ENCODE peak calls at places on chromosomes 6 and 20, in eight cellular contexts. N, A, Y, K, E, I, P and Q are unnamed samples.

GRCh38 chr6:27761391-27761790 is 150.8 kb downstream of the OR2B2 start:
- DNase-seq in N (peak), A (no peak), Y (no peak), K (no peak), E (no peak), I (no peak), P (no peak), Q (no peak)

GRCh38 chr20:43767686-43768474 is 41.1 kb upstream of the GTSF1L start:
- DNase-seq in N (peak), A (no peak), Y (no peak), K (no peak), E (no peak), I (no peak), P (no peak), Q (peak)

GRCh38 chr20:3082306-3082951 is 2.1 kb downstream of the AVP start:
- DNase-seq in N (no peak), A (no peak), Y (no peak), K (no peak), E (no peak), I (no peak), P (no peak), Q (no peak)

GRCh38 chr6:95866732-95867131 is 149.0 kb upstream of the FUT9 start:
- DNase-seq in N (peak), A (no peak), Y (peak), K (no peak), E (no peak), I (peak), P (no peak), Q (peak)

GRCh38 chr6:32095338-32096086 is 13.6 kb downstream of the TNXB start:
- DNase-seq in N (no peak), A (no peak), Y (no peak), K (no peak), E (no peak), I (no peak), P (no peak), Q (no peak)

GRCh38 chr6:24078200-24078599 is 47.8 kb upstream of the NRSN1 start:
- DNase-seq in N (peak), A (no peak), Y (no peak), K (no peak), E (no peak), I (no peak), P (no peak), Q (no peak)

GRCh38 chr6:154566866-154567265 is 56.4 kb upstream of the CNKSR3 start:
- DNase-seq in N (no peak), A (no peak), Y (no peak), K (no peak), E (no peak), I (no peak), P (no peak), Q (no peak)

GRCh38 chr6:130843575-130844320 is 16.5 kb downstream of the SMLR1 start:
- DNase-seq in N (peak), A (no peak), Y (no peak), K (no peak), E (peak), I (peak), P (no peak), Q (peak)

GRCh38 chr20:884983-885952 is 30.9 kb downstream of the ANGPT4 start:
- DNase-seq in N (peak), A (no peak), Y (peak), K (no peak), E (peak), I (no peak), P (no peak), Q (peak)

GRCh38 chr6:56684342-56685101 is 41.8 kb upstream of the DST start:
- DNase-seq in N (no peak), A (no peak), Y (no peak), K (no peak), E (no peak), I (no peak), P (no peak), Q (no peak)

GRCh38 chr6:64146094-64146493 is 510.5 kb downstream of the PHF3 start:
- DNase-seq in N (no peak), A (no peak), Y (no peak), K (no peak), E (no peak), I (no peak), P (no peak), Q (peak)

GRCh38 chr20:36647194-36648121 is 1.5 kb upstream of the SLA2 start:
- DNase-seq in N (no peak), A (no peak), Y (no peak), K (no peak), E (no peak), I (no peak), P (no peak), Q (no peak)

GRCh38 chr6:143743256-143744166 is 65.7 kb downstream of the PHACTR2 start:
- DNase-seq in N (no peak), A (no peak), Y (no peak), K (peak), E (no peak), I (no peak), P (no peak), Q (no peak)

GRCh38 chr20:49568491-49569151 is 684 bp upstream of the PTGIS start:
- DNase-seq in N (no peak), A (no peak), Y (no peak), K (no peak), E (no peak), I (no peak), P (peak), Q (no peak)

GRCh38 chr6:71496018-71496800 is 207.6 kb downstream of the OGFRL1 start:
- DNase-seq in N (no peak), A (no peak), Y (no peak), K (no peak), E (no peak), I (no peak), P (no peak), Q (no peak)

GRCh38 chr6:25360611-25361010 is 81.4 kb downstream of the CARMIL1 start:
- DNase-seq in N (peak), A (peak), Y (no peak), K (no peak), E (no peak), I (no peak), P (no peak), Q (peak)

GRCh38 chr6:155795173-155795796 is 339.6 kb upstream of the NOX3 start:
- DNase-seq in N (no peak), A (no peak), Y (no peak), K (no peak), E (no peak), I (no peak), P (no peak), Q (no peak)

GRCh38 chr20:48839083-48839482 is 11.3 kb upstream of the PREX1 start:
- DNase-seq in N (no peak), A (no peak), Y (no peak), K (no peak), E (no peak), I (no peak), P (no peak), Q (no peak)

GRCh38 chr6:32082951-32083350 is 26.2 kb downstream of the TNXB start:
- DNase-seq in N (peak), A (no peak), Y (no peak), K (no peak), E (no peak), I (peak), P (peak), Q (peak)

GRCh38 chr6:70857387-70858077 is 99.3 kb downstream of the B3GAT2 start:
- DNase-seq in N (no peak), A (no peak), Y (no peak), K (no peak), E (no peak), I (no peak), P (no peak), Q (no peak)

GRCh38 chr6:158002249-158002950 is 20.7 kb downstream of the SYNJ2 start:
- DNase-seq in N (no peak), A (no peak), Y (no peak), K (no peak), E (no peak), I (no peak), P (no peak), Q (peak)

GRCh38 chr20:48019496-48019895 is 234.2 kb upstream of the SULF2 start:
- DNase-seq in N (peak), A (no peak), Y (no peak), K (no peak), E (no peak), I (no peak), P (no peak), Q (no peak)

GRCh38 chr6:2429032-2429431 is 183.6 kb upstream of the GMDS start:
- DNase-seq in N (no peak), A (no peak), Y (no peak), K (no peak), E (no peak), I (no peak), P (no peak), Q (no peak)

GRCh38 chr20:53738945-53739798 is 145.5 kb upstream of the ZNF217 start:
- DNase-seq in N (no peak), A (no peak), Y (no peak), K (no peak), E (peak), I (peak), P (no peak), Q (peak)

GRCh38 chr6:26199773-26200728 is 112.8 kb downstream of the HFE start:
- DNase-seq in N (no peak), A (no peak), Y (no peak), K (no peak), E (no peak), I (no peak), P (no peak), Q (peak)

GRCh38 chr6:136550330-136551071 is at the start of gene MAP7:
- DNase-seq in N (no peak), A (no peak), Y (peak), K (no peak), E (peak), I (peak), P (peak), Q (peak)

GRCh38 chr6:43773050-43773956 is 3.3 kb downstream of the VEGFA start:
- DNase-seq in N (peak), A (no peak), Y (peak), K (no peak), E (peak), I (peak), P (peak), Q (peak)

GRCh38 chr20:38143646-38144554 is 21.2 kb downstream of the TGM2 start:
- DNase-seq in N (peak), A (peak), Y (peak), K (peak), E (peak), I (peak), P (peak), Q (peak)

GRCh38 chr6:164695896-164696295 is 613.5 kb downstream of the C6orf118 start:
- DNase-seq in N (no peak), A (no peak), Y (no peak), K (no peak), E (peak), I (no peak), P (no peak), Q (no peak)

GRCh38 chr6:146355521-146356100 is 188.0 kb upstream of the RAB32 start:
- DNase-seq in N (no peak), A (no peak), Y (no peak), K (no peak), E (no peak), I (no peak), P (no peak), Q (peak)

GRCh38 chr6:122530440-122531046 is 58.9 kb upstream of the SERINC1 start:
- DNase-seq in N (peak), A (peak), Y (peak), K (peak), E (peak), I (peak), P (no peak), Q (peak)

GRCh38 chr6:71465096-71465495 is 176.5 kb downstream of the OGFRL1 start:
- DNase-seq in N (no peak), A (no peak), Y (no peak), K (no peak), E (no peak), I (no peak), P (no peak), Q (no peak)

GRCh38 chr6:88302769-88303230 is 136.7 kb upstream of the CNR1 start:
- DNase-seq in N (peak), A (no peak), Y (no peak), K (no peak), E (no peak), I (no peak), P (no peak), Q (no peak)

DNA sequence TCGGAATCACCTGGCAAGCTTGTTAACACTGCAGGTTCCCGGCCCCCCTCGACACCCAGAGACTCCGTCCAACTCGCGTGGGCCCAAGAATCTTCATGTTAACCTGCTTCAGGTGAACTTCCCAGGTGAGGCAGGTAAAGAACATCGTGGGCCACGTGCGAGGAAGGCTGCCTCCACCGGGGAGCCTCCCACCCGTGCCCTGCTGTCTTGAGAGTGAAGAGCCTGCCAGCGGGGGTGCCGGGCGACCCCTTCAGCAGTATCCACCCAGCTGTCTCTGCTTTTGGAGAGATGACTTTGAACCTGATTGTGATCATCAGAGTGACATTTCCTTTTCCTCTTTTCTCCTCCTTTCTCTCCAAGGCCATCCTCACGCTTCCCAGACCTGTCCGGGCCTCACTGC is 22.9 kb upstream of the RTF2 start:
- DNase-seq in N (no peak), A (no peak), Y (no peak), K (no peak), E (no peak), I (no peak), P (no peak), Q (no peak)
- TF ChIP-seq CTCF in N (no peak), A (no peak), Y (no peak), K (no peak), E (no peak), I (no peak), P (no peak), Q (no peak)

GRCh38 chr6:139370047-139370706 is 4.3 kb downstream of the CITED2 start:
- DNase-seq in N (peak), A (peak), Y (no peak), K (no peak), E (peak), I (no peak), P (no peak), Q (no peak)
- H3K4me3 ChIP-seq in N (no peak), A (peak), Y (no peak), K (no peak), E (peak), I (no peak), P (peak), Q (no peak)

GRCh38 chr6:4957521-4958231 is 46.2 kb downstream of the RPP40 start:
- DNase-seq in N (peak), A (no peak), Y (no peak), K (no peak), E (no peak), I (no peak), P (no peak), Q (no peak)
- TF ChIP-seq CTCF in N (peak), A (no peak), Y (peak), K (peak), E (no peak), I (peak), P (peak), Q (peak)

DNA sequence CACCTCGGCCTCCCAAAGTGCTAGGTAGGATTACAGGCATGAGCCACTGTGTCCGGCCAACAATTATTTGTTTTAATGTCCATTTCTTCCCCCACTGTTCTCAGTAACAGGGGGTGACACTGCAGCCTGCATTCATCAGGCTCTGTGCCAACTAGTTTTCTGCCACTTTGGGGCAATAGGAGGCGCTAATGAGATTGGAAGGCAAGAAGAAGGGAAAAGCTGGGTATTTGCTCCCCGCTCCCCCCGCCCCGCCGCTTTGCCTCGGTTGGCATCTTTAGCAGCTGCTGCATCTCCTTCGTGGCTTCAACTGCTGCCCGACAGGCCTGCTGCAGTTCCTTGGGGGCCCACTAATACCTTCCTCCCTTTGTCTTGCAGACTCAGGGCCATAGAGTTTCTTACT is 35.0 kb upstream of the MDGA1 start:
- DNase-seq in N (no peak), A (no peak), Y (no peak), K (no peak), E (no peak), I (no peak), P (no peak), Q (no peak)
- H3K4me3 ChIP-seq in N (no peak), A (no peak), Y (no peak), K (no peak), E (no peak), I (no peak), P (no peak), Q (no peak)

DNA sequence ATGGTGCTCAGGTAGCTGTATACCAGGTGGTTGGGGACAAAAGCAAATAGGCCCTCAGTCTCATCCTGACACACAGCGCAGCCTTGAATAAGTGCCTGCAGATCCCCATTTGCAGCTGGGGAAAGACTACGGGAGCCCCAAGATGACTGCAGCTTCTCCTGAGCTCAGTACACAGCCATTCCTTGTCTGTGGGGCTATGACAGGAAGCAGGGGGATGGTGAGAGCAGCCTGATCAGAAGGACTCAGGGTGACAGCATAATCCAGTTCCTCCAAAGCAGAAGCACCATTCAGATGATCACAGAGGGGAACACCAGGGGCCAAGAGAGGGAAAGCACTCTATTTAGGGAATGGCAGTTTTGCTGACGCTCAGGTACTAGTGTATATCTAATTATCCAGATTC is 104.8 kb upstream of the MOCS1 start:
- DNase-seq in N (no peak), A (no peak), Y (no peak), K (no peak), E (no peak), I (no peak), P (no peak), Q (no peak)
- TF ChIP-seq CTCF in N (no peak), A (no peak), Y (no peak), K (no peak), E (no peak), I (no peak), P (no peak), Q (no peak)

DNA sequence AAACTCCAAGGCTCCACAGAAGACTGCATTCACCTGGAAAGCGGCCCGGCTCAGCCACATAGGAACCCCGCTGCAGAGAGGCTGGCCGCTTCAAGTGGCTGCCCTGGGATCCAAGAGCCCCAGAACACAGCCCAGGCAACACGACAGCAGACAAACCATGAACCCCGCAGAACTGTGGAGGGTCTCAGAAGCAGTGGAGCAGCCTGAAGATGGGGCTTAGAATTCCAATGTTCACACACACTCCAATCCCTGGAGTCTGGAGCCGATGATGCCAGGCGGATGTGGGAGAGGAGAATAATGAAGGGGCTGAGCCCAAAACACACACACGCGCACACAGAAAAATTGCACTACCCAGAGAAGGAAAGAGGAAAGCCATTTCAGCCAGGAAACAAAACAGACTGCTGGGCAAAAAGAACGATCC is 52.4 kb downstream of the NINL start:
- DNase-seq in N (peak), A (no peak), Y (no peak), K (no peak), E (no peak), I (no peak), P (no peak), Q (no peak)
- H3K4me3 ChIP-seq in N (no peak), A (no peak), Y (no peak), K (no peak), E (no peak), I (no peak), P (no peak), Q (no peak)

DNA sequence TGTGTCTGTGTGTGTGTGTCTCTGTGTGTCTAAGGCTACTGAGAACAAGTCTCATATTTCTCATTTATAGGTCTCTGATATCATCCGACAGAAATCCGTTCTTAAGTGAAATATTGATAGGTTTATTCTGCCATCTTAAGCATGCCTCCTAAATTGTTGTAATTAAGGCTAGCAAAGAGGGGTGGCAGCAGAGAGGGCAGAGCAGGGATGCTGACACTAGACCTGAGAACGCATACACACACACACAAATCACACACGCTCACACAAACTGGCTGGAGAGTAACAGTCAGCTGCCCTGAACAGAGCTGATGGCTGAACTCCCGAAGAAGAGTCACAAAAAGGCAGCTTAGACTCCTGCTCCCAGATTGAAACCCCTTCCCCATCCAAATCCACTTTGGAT is 85.0 kb upstream of the LRFN2 start:
- DNase-seq in N (no peak), A (no peak), Y (no peak), K (no peak), E (no peak), I (no peak), P (no peak), Q (no peak)
- TF ChIP-seq CTCF in N (no peak), A (no peak), Y (peak), K (no peak), E (no peak), I (no peak), P (no peak), Q (no peak)